ENCODE peak calls at places on chromosomes 13 and 19, in eight cellular contexts. L, D, I, C, T, G, A and K are unnamed samples.

GRCh38 chr19:14472202-14472961 is 2.8 kb downstream of the PTGER1 start:
- DNase-seq in L (peak; percentile 85), D (peak; percentile 78), I (peak; percentile 27), C (peak; percentile 88), T (peak; percentile 51), G (peak; percentile 72), A (peak; percentile 22), K (peak; percentile 92)

GRCh38 chr19:42345191-42345812 is 19.9 kb downstream of the MEGF8 start:
- DNase-seq in L (peak; percentile 37), D (peak; percentile 57), I (no peak), C (no peak), T (no peak), G (no peak), A (no peak), K (no peak)

GRCh38 chr13:19053561-19053960 is 128.1 kb downstream of the TUBA3C start:
- DNase-seq in L (no peak), D (no peak), I (no peak), C (no peak), T (no peak), G (no peak), A (no peak), K (no peak)

GRCh38 chr19:13795595-13796300 is 505 bp downstream of the ZSWIM4 start:
- DNase-seq in L (peak; percentile 66), D (peak; percentile 51), I (no peak), C (no peak), T (no peak), G (peak; percentile 34), A (no peak), K (peak; percentile 78)

GRCh38 chr13:25872871-25873607 is 178.8 kb downstream of the SHISA2 start:
- DNase-seq in L (no peak), D (no peak), I (no peak), C (no peak), T (no peak), G (no peak), A (no peak), K (no peak)

GRCh38 chr19:41328818-41329220 is 18.8 kb downstream of the CCDC97 start:
- DNase-seq in L (no peak), D (no peak), I (no peak), C (no peak), T (no peak), G (no peak), A (no peak), K (no peak)

GRCh38 chr19:33134571-33135041 is 2.7 kb downstream of the WDR88 start:
- DNase-seq in L (no peak), D (no peak), I (no peak), C (peak; percentile 50), T (no peak), G (no peak), A (no peak), K (peak; percentile 71)

GRCh38 chr13:70218618-70219017 is 110.4 kb upstream of the KLHL1 start:
- DNase-seq in L (no peak), D (no peak), I (no peak), C (no peak), T (no peak), G (no peak), A (no peak), K (no peak)

GRCh38 chr13:33057019-33057785 is 41.0 kb downstream of the KL start:
- DNase-seq in L (no peak), D (peak; percentile 45), I (no peak), C (peak; percentile 52), T (peak; percentile 4), G (peak; percentile 47), A (no peak), K (peak; percentile 58)
- TF ChIP-seq EZH2phosphoT487 in L (no peak), D (no peak), I (no peak), C (no peak), T (no peak), G (no peak), A (no peak), K (no peak)

GRCh38 chr19:10976200-10976892 is 15.5 kb downstream of the SMARCA4 start:
- DNase-seq in L (peak; percentile 40), D (no peak), I (no peak), C (no peak), T (peak; percentile 53), G (no peak), A (no peak), K (no peak)
- H3K4me2 ChIP-seq in L (peak overlapping the region; percentile 52), D (no peak overlapping the region), I (no peak overlapping the region), C (no peak overlapping the region), T (peak overlapping the region; percentile 84), G (no peak overlapping the region), A (no peak overlapping the region), K (no peak overlapping the region)

GRCh38 chr19:35986111-35986510 is 8.9 kb upstream of the SDHAF1 start:
- DNase-seq in L (no peak), D (no peak), I (no peak), C (no peak), T (no peak), G (no peak), A (no peak), K (no peak)
- TF ChIP-seq EZH2phosphoT487 in L (no peak), D (no peak), I (no peak), C (no peak), T (no peak), G (no peak), A (no peak), K (no peak)

DNA sequence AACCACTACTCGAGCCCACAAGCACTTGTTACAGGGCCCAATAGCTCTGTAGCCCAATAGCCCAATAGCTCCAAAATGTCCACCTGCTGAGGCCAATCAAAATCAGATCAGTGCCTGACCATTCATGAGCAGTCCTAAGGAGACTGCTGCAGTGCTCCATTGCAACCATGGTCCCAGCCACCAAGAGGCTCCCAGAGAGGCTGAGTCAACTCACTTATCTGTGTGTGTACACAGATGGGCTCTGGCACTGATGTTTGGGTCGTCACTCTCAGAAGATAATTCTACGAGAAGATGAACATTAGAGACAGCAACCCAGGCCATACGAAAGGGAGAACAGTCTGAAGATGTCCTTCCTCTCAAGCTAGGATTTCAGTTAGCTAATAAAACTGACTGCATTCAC is 38.2 kb upstream of the SERP2 start:
- DNase-seq in L (no peak), D (no peak), I (no peak), C (no peak), T (no peak), G (no peak), A (no peak), K (no peak)
- H3K4me2 ChIP-seq in L (no peak overlapping the region), D (no peak overlapping the region), I (no peak overlapping the region), C (no peak overlapping the region), T (no peak overlapping the region), G (no peak overlapping the region), A (no peak overlapping the region), K (no peak overlapping the region)

GRCh38 chr13:40534456-40534855 is 132.0 kb downstream of the FOXO1 start:
- DNase-seq in L (peak; percentile 49), D (no peak), I (no peak), C (no peak), T (no peak), G (no peak), A (no peak), K (no peak)
- TF ChIP-seq EZH2phosphoT487 in L (no peak), D (no peak), I (no peak), C (no peak), T (no peak), G (no peak), A (no peak), K (no peak)